ENCODE peak calls at places on chromosomes 2 and 18, in ten cellular contexts. I is activated T-cell treated with anti-CD3 and anti-CD28 coated beads for 24 hours; V is tibial nerve; T is cardiac muscle cell; Q is left ventricle myocardium inferior; Y is stimulated activated CD8-positive, alpha-beta memory T cell treated with anti-CD3 and anti-CD28 coated beads, Interleukin-15, amount 100 ng/mL, for 24 hours; F is psoas muscle; S is endothelial cell; X is mucosa of descending colon; N is M059J. E is an unnamed sample.

GRCh38 chr18:78915446-78916008 is 64.1 kb upstream of the SALL3 start:
- DNase-seq in I (no peak), V (no peak), T (no peak), Q (no peak), Y (no peak), F (no peak), S (no peak), X (no peak), N (no peak), E (no peak)

GRCh38 chr2:233486778-233487552 is 79.6 kb downstream of the USP40 start:
- DNase-seq in I (no peak), V (no peak), T (no peak), Q (no peak), Y (no peak), F (no peak), S (no peak), X (no peak), N (peak), E (no peak)

GRCh38 chr2:212021947-212022346 is 516.7 kb downstream of the ERBB4 start:
- DNase-seq in I (no peak), V (no peak), T (no peak), Q (no peak), Y (no peak), F (no peak), S (no peak), X (no peak), N (peak), E (no peak)

GRCh38 chr2:55618025-55618648 is 715 bp upstream of the PPP4R3B start:
- DNase-seq in I (no peak), V (peak), T (peak), Q (no peak), Y (no peak), F (no peak), S (no peak), X (no peak), N (peak), E (no peak)

GRCh38 chr18:79502785-79503184 is 107.1 kb downstream of the NFATC1 start:
- DNase-seq in I (no peak), V (no peak), T (no peak), Q (no peak), Y (no peak), F (no peak), S (no peak), X (no peak), N (no peak), E (no peak)

GRCh38 chr2:75573145-75573878 is 12.6 kb upstream of the EVA1A start:
- DNase-seq in I (no peak), V (no peak), T (no peak), Q (no peak), Y (no peak), F (no peak), S (no peak), X (no peak), N (no peak), E (no peak)

GRCh38 chr2:238897911-238898311 is 50.0 kb downstream of the TWIST2 start:
- DNase-seq in I (no peak), V (no peak), T (no peak), Q (no peak), Y (no peak), F (no peak), S (no peak), X (peak), N (no peak), E (no peak)

GRCh38 chr18:42412896-42413295 is 457.9 kb downstream of the PIK3C3 start:
- DNase-seq in I (no peak), V (no peak), T (no peak), Q (no peak), Y (no peak), F (no peak), S (no peak), X (no peak), N (peak), E (no peak)

GRCh38 chr2:70931376-70932000 is 4.2 kb upstream of the ATP6V1B1 start:
- DNase-seq in I (no peak), V (no peak), T (no peak), Q (no peak), Y (no peak), F (no peak), S (no peak), X (no peak), N (no peak), E (no peak)

E was measured in Right ventricle myocardium superior.